ENCODE peak calls at places on chromosome 5, in nine cellular contexts. P, B, G, W, E, T, C, H and S are unnamed samples.

GRCh38 chr5:50553560-50553984 is 112.5 kb upstream of the EMB start:
- DNase-seq in P (no peak), B (no peak), G (no peak), W (no peak), E (no peak), T (peak; percentile 7), C (no peak), H (no peak), S (no peak)

GRCh38 chr5:2891781-2892180 is 140.3 kb upstream of the IRX2 start:
- DNase-seq in P (no peak), B (no peak), G (no peak), W (no peak), E (no peak), T (no peak), C (no peak), H (no peak), S (no peak)

GRCh38 chr5:175772747-175773533 is 98.4 kb upstream of the CPLX2 start:
- DNase-seq in P (peak; percentile 60), B (no peak), G (no peak), W (no peak), E (no peak), T (no peak), C (peak; percentile 41), H (no peak), S (no peak)

GRCh38 chr5:16952968-16953671 is 17.0 kb upstream of the MYO10 start:
- DNase-seq in P (no peak), B (no peak), G (no peak), W (no peak), E (no peak), T (no peak), C (no peak), H (no peak), S (no peak)

GRCh38 chr5:67459233-67459632 is 262.6 kb upstream of the CD180 start:
- DNase-seq in P (no peak), B (no peak), G (no peak), W (no peak), E (no peak), T (no peak), C (no peak), H (no peak), S (no peak)

GRCh38 chr5:5373351-5374033 is 49.0 kb upstream of the ICE1 start:
- DNase-seq in P (no peak), B (no peak), G (no peak), W (peak; percentile 36), E (no peak), T (no peak), C (no peak), H (no peak), S (no peak)

GRCh38 chr5:170603578-170604565 is 100.1 kb downstream of the KCNIP1 start:
- DNase-seq in P (peak; percentile 94), B (peak; percentile 49), G (no peak), W (peak; percentile 29), E (peak; percentile 39), T (no peak), C (peak; percentile 79), H (no peak), S (no peak)

GRCh38 chr5:95610546-95610945 is 9.3 kb upstream of the GPR150 start:
- DNase-seq in P (no peak), B (no peak), G (no peak), W (no peak), E (no peak), T (no peak), C (no peak), H (no peak), S (no peak)

GRCh38 chr5:115816226-115817042 is at the start of gene CDO1:
- DNase-seq in P (peak; percentile 83), B (no peak), G (no peak), W (peak; percentile 81), E (peak; percentile 76), T (no peak), C (peak; percentile 75), H (peak; percentile 86), S (no peak)

GRCh38 chr5:119327018-119327417 is 28.8 kb upstream of the TNFAIP8 start:
- DNase-seq in P (no peak), B (no peak), G (no peak), W (no peak), E (no peak), T (no peak), C (no peak), H (no peak), S (no peak)

GRCh38 chr5:135398160-135398854 is 724 bp downstream of the MACROH2A1 start:
- DNase-seq in P (peak; percentile 73), B (peak; percentile 52), G (peak; percentile 42), W (no peak), E (peak; percentile 71), T (peak; percentile 27), C (peak; percentile 58), H (no peak), S (no peak)

GRCh38 chr5:135395451-135395850 is 3.6 kb downstream of the MACROH2A1 start:
- DNase-seq in P (no peak), B (no peak), G (no peak), W (no peak), E (no peak), T (no peak), C (no peak), H (no peak), S (no peak)

GRCh38 chr5:135398855-135399837 is at the start of gene MACROH2A1:
- DNase-seq in P (peak; percentile 89), B (peak; percentile 88), G (peak; percentile 78), W (peak; percentile 86), E (peak; percentile 97), T (peak; percentile 77), C (peak; percentile 80), H (peak; percentile 94), S (peak; percentile 77)

GRCh38 chr5:135394095-135394494 is 4.9 kb downstream of the MACROH2A1 start:
- DNase-seq in P (no peak), B (no peak), G (no peak), W (no peak), E (no peak), T (no peak), C (no peak), H (no peak), S (no peak)

GRCh38 chr5:135396459-135397055 is 2.5 kb downstream of the MACROH2A1 start:
- DNase-seq in P (no peak), B (no peak), G (no peak), W (no peak), E (no peak), T (no peak), C (no peak), H (no peak), S (no peak)
- H3K4me1 ChIP-seq in P (peaks cover 32% of the 10 kb centered on the region), B (peaks cover 44% of the 10 kb centered on the region), G (peaks cover 27% of the 10 kb centered on the region), W (peaks cover 82% of the 10 kb centered on the region), E (peaks cover 47% of the 10 kb centered on the region), T (peaks cover 58% of the 10 kb centered on the region), C (peaks cover 11% of the 10 kb centered on the region), H (peaks cover 13% of the 10 kb centered on the region), S (peaks cover 37% of the 10 kb centered on the region)

DNA sequence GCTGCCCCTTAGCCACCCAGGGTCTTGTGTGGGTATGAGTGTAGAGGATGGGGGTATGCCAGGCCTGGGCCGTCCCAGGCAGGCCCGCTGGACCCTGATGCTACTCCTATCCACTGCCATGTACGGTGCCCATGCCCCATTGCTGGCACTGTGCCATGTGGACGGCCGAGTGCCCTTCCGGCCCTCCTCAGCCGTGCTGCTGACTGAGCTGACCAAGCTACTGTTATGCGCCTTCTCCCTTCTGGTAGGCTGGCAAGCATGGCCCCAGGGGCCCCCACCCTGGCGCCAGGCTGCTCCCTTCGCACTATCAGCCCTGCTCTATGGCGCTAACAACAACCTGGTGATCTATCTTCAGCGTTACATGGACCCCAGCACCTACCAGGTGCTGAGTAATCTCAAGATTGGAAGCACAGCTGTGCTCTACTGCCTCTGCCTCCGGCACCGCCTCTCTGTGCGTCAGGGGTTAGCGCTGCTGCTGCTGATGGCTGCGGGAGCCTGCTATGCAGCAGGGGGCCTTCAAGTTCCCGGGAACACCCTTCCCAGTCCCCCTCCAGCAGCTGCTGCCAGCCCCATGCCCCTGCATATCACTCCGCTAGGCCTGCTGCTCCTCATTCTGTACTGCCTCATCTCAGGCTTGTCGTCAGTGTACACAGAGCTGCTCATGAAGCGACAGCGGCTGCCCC is 2.6 kb downstream of the SLC35A4 start:
- DNase-seq in P (no peak), B (no peak), G (no peak), W (no peak), E (no peak), T (no peak), C (no peak), H (no peak), S (no peak)
- H3K4me1 ChIP-seq in P (peaks cover 5% of the 10 kb centered on the region), B (peaks cover 28% of the 10 kb centered on the region), G (peaks cover 38% of the 10 kb centered on the region), W (peaks cover 53% of the 10 kb centered on the region), E (peaks cover 42% of the 10 kb centered on the region), T (peaks cover 47% of the 10 kb centered on the region), C (peaks cover 4% of the 10 kb centered on the region), H (peaks cover 50% of the 10 kb centered on the region), S (peaks cover 37% of the 10 kb centered on the region)

GRCh38 chr5:150022163-150022540 is 21.6 kb downstream of the HMGXB3 start:
- DNase-seq in P (no peak), B (no peak), G (no peak), W (no peak), E (peak; percentile 92), T (no peak), C (no peak), H (no peak), S (no peak)

GRCh38 chr5:150026682-150027172 is 26.2 kb downstream of the HMGXB3 start:
- DNase-seq in P (no peak), B (no peak), G (no peak), W (no peak), E (no peak), T (no peak), C (no peak), H (no peak), S (no peak)

GRCh38 chr5:150023136-150023535 is 22.6 kb downstream of the HMGXB3 start:
- DNase-seq in P (no peak), B (no peak), G (no peak), W (no peak), E (peak; percentile 58), T (no peak), C (no peak), H (no peak), S (no peak)

GRCh38 chr5:150022681-150023080 is 22.1 kb downstream of the HMGXB3 start:
- DNase-seq in P (no peak), B (no peak), G (no peak), W (no peak), E (no peak), T (no peak), C (peak; percentile 31), H (no peak), S (no peak)

DNA sequence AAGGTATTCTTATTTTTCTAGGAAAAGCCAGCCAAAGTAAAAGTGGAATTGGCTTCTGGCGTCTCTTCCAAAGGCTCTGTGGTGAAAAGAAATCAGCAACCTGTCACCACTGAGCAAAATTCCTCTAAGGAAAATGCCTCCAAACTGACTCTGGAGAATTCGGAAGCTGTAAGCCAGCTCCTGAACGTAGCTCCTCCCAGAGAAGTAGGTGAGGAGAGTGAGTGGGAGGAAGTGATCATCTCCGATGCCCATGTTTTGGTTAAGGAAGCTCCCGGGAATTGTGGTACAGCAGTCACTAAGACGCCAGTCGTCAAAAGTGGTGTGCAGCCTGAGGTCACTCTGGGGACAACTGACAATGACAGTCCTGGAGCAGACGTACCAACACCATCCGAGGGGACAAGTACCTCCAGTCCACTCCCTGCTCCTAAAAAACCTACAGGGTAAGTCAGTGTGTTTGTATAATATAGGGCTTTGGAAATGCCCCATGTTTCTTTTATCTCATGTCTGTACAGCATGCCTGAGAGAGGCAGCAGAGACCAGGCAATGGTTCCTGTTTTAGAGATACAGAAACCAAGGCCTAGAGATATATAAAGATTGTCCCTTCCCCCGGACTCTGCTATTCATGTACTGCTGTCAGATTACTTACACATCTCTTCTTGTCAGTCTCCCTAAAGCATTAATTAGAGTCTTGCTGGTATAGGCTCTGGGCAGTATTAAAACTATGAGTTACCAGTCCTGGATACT is 23.9 kb downstream of the HMGXB3 start:
- DNase-seq in P (no peak), B (no peak), G (no peak), W (no peak), E (peak; percentile 33), T (no peak), C (no peak), H (no peak), S (no peak)
- H3K4me1 ChIP-seq in P (no peaks in the 10 kb centered on the region), B (no peaks in the 10 kb centered on the region), G (no peaks in the 10 kb centered on the region), W (peaks cover 28% of the 10 kb centered on the region), E (peaks cover 20% of the 10 kb centered on the region), T (no peaks in the 10 kb centered on the region), C (peaks cover 2% of the 10 kb centered on the region), H (no peaks in the 10 kb centered on the region), S (no peaks in the 10 kb centered on the region)

GRCh38 chr5:150653145-150653761 is 7.8 kb upstream of the MYOZ3 start:
- DNase-seq in P (no peak), B (no peak), G (no peak), W (no peak), E (no peak), T (no peak), C (no peak), H (no peak), S (no peak)
- H3K4me1 ChIP-seq in P (no peaks in the 10 kb centered on the region), B (peaks cover 4% of the 10 kb centered on the region), G (peaks cover 7% of the 10 kb centered on the region), W (peaks cover 96% of the 10 kb centered on the region), E (peaks cover 20% of the 10 kb centered on the region), T (peaks cover 9% of the 10 kb centered on the region), C (no peaks in the 10 kb centered on the region), H (peaks cover 9% of the 10 kb centered on the region), S (peaks cover 6% of the 10 kb centered on the region)